ENCODE peak calls at places on chromosomes 2 and 18, in ten cellular contexts. P is AG09319, Q is endothelial cell, A is GM04504, C is Karpas-422, Z is NCI-H2227 treated with DMSO at 0.1 percent for 48 hours, J is frontal cortex, F is brain microvascular endothelial cell, V is SW480, E is choroid plexus epithelial cell. R is an unnamed sample.
A peak's percentile ranks its signal among the peaks of the same experiment; 100 is the strongest.

GRCh38 chr2:16113568-16114549 is 173.5 kb downstream of the MYCN start:
- DNase-seq in C (no peak), J (no peak), V (no peak), E (no peak), Q (no peak), A (no peak), P (no peak), Z (no peak), F (no peak), R (no peak)

GRCh38 chr18:3441290-3441689 is 8.7 kb upstream of the TGIF1 start:
- DNase-seq in E (peak; percentile 65), V (peak; percentile 75), J (peak; percentile 22), P (no peak), A (no peak), Q (peak; percentile 39), C (no peak), Z (no peak), F (peak; percentile 33), R (no peak)

GRCh38 chr18:73979742-73980141 is 167.9 kb downstream of the FBXO15 start:
- DNase-seq in F (no peak), C (no peak), E (peak; percentile 66), V (no peak), Z (no peak), A (no peak), J (no peak), P (peak; percentile 16), Q (no peak), R (peak; percentile 45)

GRCh38 chr2:242098034-242098433 is 228.5 kb downstream of the RTP5 start:
- DNase-seq in F (no peak), J (no peak), Z (no peak), P (no peak), Q (no peak), C (peak; percentile 45), E (no peak), A (no peak), V (no peak), R (no peak)

GRCh38 chr2:76268928-76269327 is 558.2 kb upstream of the GCFC2 start:
- DNase-seq in J (peak; percentile 3), A (no peak), Q (no peak), Z (no peak), P (no peak), E (peak; percentile 1), F (no peak), V (peak; percentile 22), C (no peak), R (no peak)

GRCh38 chr2:238239872-238240760 is at the start of gene HES6:
- DNase-seq in P (peak; percentile 48), E (peak; percentile 84), F (peak; percentile 73), J (peak; percentile 95), A (peak; percentile 60), Z (peak; percentile 93), Q (peak; percentile 89), V (peak; percentile 85), C (peak; percentile 91), R (peak; percentile 39)

GRCh38 chr2:48530033-48530804 is at the start of gene STON1:
- DNase-seq in Q (peak; percentile 16), C (peak; percentile 43), J (peak; percentile 60), P (no peak), A (no peak), V (no peak), Z (no peak), F (no peak), E (peak; percentile 47), R (no peak)

GRCh38 chr2:233079473-233079877 is 19.3 kb downstream of the INPP5D start:
- DNase-seq in P (no peak), C (peak; percentile 74), A (no peak), J (no peak), V (no peak), E (no peak), F (no peak), Z (no peak), Q (no peak), R (no peak)

GRCh38 chr18:57062841-57063240 is 84.0 kb upstream of the BOD1L2 start:
- DNase-seq in J (no peak), V (no peak), C (no peak), E (no peak), P (no peak), Q (no peak), F (no peak), Z (no peak), A (no peak), R (no peak)

GRCh38 chr2:97718051-97718882 is 4.9 kb downstream of the ZAP70 start:
- DNase-seq in J (no peak), Q (no peak), A (no peak), F (no peak), Z (no peak), E (no peak), C (peak; percentile 48), V (no peak), P (no peak), R (no peak)

GRCh38 chr2:165837122-165837521 is 43.1 kb upstream of the GALNT3 start:
- DNase-seq in E (peak; percentile 40), V (no peak), J (no peak), Z (no peak), C (no peak), Q (no peak), F (peak; percentile 75), A (no peak), P (no peak), R (no peak)

GRCh38 chr2:74429487-74430451 is 8.2 kb downstream of the WDR54 start:
- DNase-seq in E (no peak), Q (no peak), A (no peak), C (no peak), P (no peak), J (no peak), Z (no peak), V (peak; percentile 71), F (no peak), R (no peak)

GRCh38 chr2:70541481-70542020 is 12.1 kb downstream of the TGFA start:
- DNase-seq in P (no peak), V (peak; percentile 77), C (no peak), E (no peak), Z (peak; percentile 40), A (no peak), F (no peak), Q (no peak), J (no peak), R (no peak)